ENCODE peak calls at places on chromosome 12, in nine cellular contexts. One of them, this sample, is unnamed.
A peak's percentile ranks its signal among the peaks of the same experiment; 100 is the strongest.

GRCh38 chr12:42030588-42030987 is 114.1 kb downstream of the GXYLT1 start:
- DNase-seq in tibial nerve: no peak
- DNase-seq in cardiac muscle cell: no peak
- DNase-seq in AG09309: no peak
- DNase-seq in HL-60: no peak
- DNase-seq in GM23338: peak; percentile 27
- DNase-seq in fibroblast of lung: no peak
- DNase-seq in brain microvascular endothelial cell: no peak
- DNase-seq in LNCaP clone FGC: no peak
- DNase-seq in this sample: no peak

GRCh38 chr12:62922539-62922938 is 12.4 kb downstream of the PPM1H start:
- DNase-seq in LNCaP clone FGC: no peak
- DNase-seq in fibroblast of lung: no peak
- DNase-seq in GM23338: no peak
- DNase-seq in tibial nerve: no peak
- DNase-seq in cardiac muscle cell: no peak
- DNase-seq in AG09309: no peak
- DNase-seq in brain microvascular endothelial cell: no peak
- DNase-seq in HL-60: no peak
- DNase-seq in this sample: no peak

GRCh38 chr12:115411121-115411520 is 727.1 kb upstream of the TBX3 start:
- DNase-seq in LNCaP clone FGC: no peak
- DNase-seq in HL-60: no peak
- DNase-seq in cardiac muscle cell: no peak
- DNase-seq in AG09309: no peak
- DNase-seq in fibroblast of lung: no peak
- DNase-seq in brain microvascular endothelial cell: no peak
- DNase-seq in GM23338: peak; percentile 64
- DNase-seq in tibial nerve: no peak
- DNase-seq in this sample: peak; percentile 9

GRCh38 chr12:91577586-91578539 is 395.2 kb upstream of the DCN start:
- DNase-seq in GM23338: peak; percentile 51
- DNase-seq in LNCaP clone FGC: no peak
- DNase-seq in AG09309: no peak
- DNase-seq in tibial nerve: no peak
- DNase-seq in brain microvascular endothelial cell: no peak
- DNase-seq in HL-60: no peak
- DNase-seq in cardiac muscle cell: peak; percentile 35
- DNase-seq in fibroblast of lung: peak; percentile 65
- DNase-seq in this sample: no peak

GRCh38 chr12:32399373-32400113 is at the start of gene FGD4:
- DNase-seq in AG09309: no peak
- DNase-seq in GM23338: peak; percentile 92
- DNase-seq in LNCaP clone FGC: peak; percentile 87
- DNase-seq in HL-60: peak; percentile 32
- DNase-seq in cardiac muscle cell: peak; percentile 91
- DNase-seq in brain microvascular endothelial cell: peak; percentile 55
- DNase-seq in tibial nerve: peak; percentile 69
- DNase-seq in fibroblast of lung: peak; percentile 75
- DNase-seq in this sample: peak; percentile 31

GRCh38 chr12:62448436-62448835 is 18.2 kb upstream of the MON2 start:
- DNase-seq in GM23338: no peak
- DNase-seq in fibroblast of lung: no peak
- DNase-seq in brain microvascular endothelial cell: no peak
- DNase-seq in HL-60: no peak
- DNase-seq in cardiac muscle cell: no peak
- DNase-seq in tibial nerve: no peak
- DNase-seq in AG09309: no peak
- DNase-seq in LNCaP clone FGC: no peak
- DNase-seq in this sample: no peak

GRCh38 chr12:87679262-87679661 is 349.9 kb downstream of the C12orf50 start:
- DNase-seq in cardiac muscle cell: no peak
- DNase-seq in LNCaP clone FGC: no peak
- DNase-seq in brain microvascular endothelial cell: no peak
- DNase-seq in tibial nerve: no peak
- DNase-seq in fibroblast of lung: peak; percentile 3
- DNase-seq in HL-60: no peak
- DNase-seq in GM23338: no peak
- DNase-seq in AG09309: no peak
- DNase-seq in this sample: no peak

GRCh38 chr12:52186135-52186840 is 5.5 kb downstream of the KRT80 start:
- DNase-seq in GM23338: no peak
- DNase-seq in fibroblast of lung: peak; percentile 73
- DNase-seq in brain microvascular endothelial cell: peak; percentile 68
- DNase-seq in AG09309: no peak
- DNase-seq in cardiac muscle cell: no peak
- DNase-seq in tibial nerve: no peak
- DNase-seq in LNCaP clone FGC: no peak
- DNase-seq in HL-60: no peak
- DNase-seq in this sample: peak; percentile 38

GRCh38 chr12:1287446-1287975 is 296.5 kb downstream of the ERC1 start:
- DNase-seq in fibroblast of lung: no peak
- DNase-seq in LNCaP clone FGC: no peak
- DNase-seq in HL-60: no peak
- DNase-seq in GM23338: peak; percentile 9
- DNase-seq in AG09309: no peak
- DNase-seq in brain microvascular endothelial cell: no peak
- DNase-seq in tibial nerve: no peak
- DNase-seq in cardiac muscle cell: no peak
- DNase-seq in this sample: no peak

GRCh38 chr12:65355461-65355860 is 77.0 kb downstream of the MSRB3 start:
- DNase-seq in GM23338: no peak
- DNase-seq in fibroblast of lung: peak; percentile 27
- DNase-seq in HL-60: no peak
- DNase-seq in tibial nerve: no peak
- DNase-seq in brain microvascular endothelial cell: no peak
- DNase-seq in cardiac muscle cell: no peak
- DNase-seq in LNCaP clone FGC: no peak
- DNase-seq in AG09309: no peak
- DNase-seq in this sample: no peak

GRCh38 chr12:76219806-76220205 is 128.4 kb downstream of the BBS10 start:
- DNase-seq in tibial nerve: no peak
- DNase-seq in AG09309: no peak
- DNase-seq in GM23338: no peak
- DNase-seq in fibroblast of lung: no peak
- DNase-seq in LNCaP clone FGC: no peak
- DNase-seq in HL-60: no peak
- DNase-seq in brain microvascular endothelial cell: no peak
- DNase-seq in cardiac muscle cell: no peak
- DNase-seq in this sample: no peak
- TF ChIP-seq CTCF in tibial nerve: no peak
- TF ChIP-seq CTCF in AG09309: no peak
- TF ChIP-seq CTCF in GM23338: no peak
- TF ChIP-seq CTCF in fibroblast of lung: no peak
- TF ChIP-seq CTCF in LNCaP clone FGC: no peak
- TF ChIP-seq CTCF in HL-60: no peak
- TF ChIP-seq CTCF in brain microvascular endothelial cell: no peak
- TF ChIP-seq CTCF in cardiac muscle cell: no peak
- TF ChIP-seq CTCF in this sample: no peak

GRCh38 chr12:49365542-49365941 is 1.7 kb upstream of the SPATS2 start:
- DNase-seq in brain microvascular endothelial cell: peak; percentile 82
- DNase-seq in AG09309: no peak
- DNase-seq in fibroblast of lung: peak; percentile 70
- DNase-seq in LNCaP clone FGC: no peak
- DNase-seq in tibial nerve: no peak
- DNase-seq in GM23338: no peak
- DNase-seq in cardiac muscle cell: no peak
- DNase-seq in HL-60: no peak
- DNase-seq in this sample: peak; percentile 62
- H3K4me3 ChIP-seq in brain microvascular endothelial cell: no peak overlapping the region
- H3K4me3 ChIP-seq in AG09309: peak overlapping the region; percentile 94
- H3K4me3 ChIP-seq in fibroblast of lung: no peak overlapping the region
- H3K4me3 ChIP-seq in LNCaP clone FGC: no peak overlapping the region
- H3K4me3 ChIP-seq in tibial nerve: no peak overlapping the region
- H3K4me3 ChIP-seq in GM23338: no peak overlapping the region
- H3K4me3 ChIP-seq in cardiac muscle cell: no peak overlapping the region
- H3K4me3 ChIP-seq in HL-60: no peak overlapping the region
- H3K4me3 ChIP-seq in this sample: no peak overlapping the region

DNA sequence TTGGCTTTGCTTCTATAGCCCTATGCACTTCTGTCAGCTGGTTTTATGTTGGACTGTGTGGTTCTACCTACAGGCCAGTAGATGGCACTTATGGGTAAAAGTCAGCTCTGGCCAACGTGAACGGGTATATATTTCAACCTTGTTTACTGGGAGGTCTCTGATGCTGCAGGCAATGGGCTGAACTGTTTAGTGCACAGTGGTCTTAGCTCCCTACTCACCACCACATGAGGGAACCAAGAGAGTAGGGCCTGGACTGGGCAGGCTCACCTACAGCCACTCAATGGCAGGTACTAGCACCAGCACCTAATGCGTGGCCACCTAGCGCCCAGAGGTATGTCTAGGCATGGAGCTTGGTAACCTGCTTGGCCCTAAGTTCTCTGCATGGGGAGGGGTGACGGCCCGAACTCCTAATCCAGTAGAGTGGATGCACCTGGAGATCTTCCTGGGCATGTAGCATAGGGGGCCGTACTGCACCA is 481.8 kb downstream of the TMEM117 start:
- DNase-seq in HL-60: peak; percentile 8
- DNase-seq in GM23338: peak; percentile 76
- DNase-seq in AG09309: no peak
- DNase-seq in fibroblast of lung: peak; percentile 41
- DNase-seq in tibial nerve: no peak
- DNase-seq in brain microvascular endothelial cell: peak; percentile 3
- DNase-seq in cardiac muscle cell: peak; percentile 49
- DNase-seq in LNCaP clone FGC: peak; percentile 8
- DNase-seq in this sample: peak; percentile 9
- TF ChIP-seq CTCF in HL-60: no peak
- TF ChIP-seq CTCF in GM23338: peak; percentile 69
- TF ChIP-seq CTCF in AG09309: peak; percentile 61
- TF ChIP-seq CTCF in fibroblast of lung: peak; percentile 58
- TF ChIP-seq CTCF in tibial nerve: no peak
- TF ChIP-seq CTCF in brain microvascular endothelial cell: peak; percentile 68
- TF ChIP-seq CTCF in cardiac muscle cell: peak; percentile 49
- TF ChIP-seq CTCF in LNCaP clone FGC: peak; percentile 78
- TF ChIP-seq CTCF in this sample: peak; percentile 69

GRCh38 chr12:28540324-28540714 is 350.1 kb downstream of the CCDC91 start:
- DNase-seq in fibroblast of lung: no peak
- DNase-seq in tibial nerve: no peak
- DNase-seq in brain microvascular endothelial cell: no peak
- DNase-seq in cardiac muscle cell: no peak
- DNase-seq in AG09309: no peak
- DNase-seq in LNCaP clone FGC: no peak
- DNase-seq in GM23338: no peak
- DNase-seq in HL-60: no peak
- DNase-seq in this sample: no peak

GRCh38 chr12:28539691-28540323 is 349.6 kb downstream of the CCDC91 start:
- DNase-seq in LNCaP clone FGC: no peak
- DNase-seq in HL-60: no peak
- DNase-seq in brain microvascular endothelial cell: no peak
- DNase-seq in tibial nerve: no peak
- DNase-seq in cardiac muscle cell: no peak
- DNase-seq in fibroblast of lung: no peak
- DNase-seq in AG09309: no peak
- DNase-seq in GM23338: no peak
- DNase-seq in this sample: no peak

GRCh38 chr12:28537474-28537873 is 347.2 kb downstream of the CCDC91 start:
- DNase-seq in fibroblast of lung: no peak
- DNase-seq in HL-60: no peak
- DNase-seq in GM23338: no peak
- DNase-seq in LNCaP clone FGC: no peak
- DNase-seq in AG09309: no peak
- DNase-seq in tibial nerve: no peak
- DNase-seq in brain microvascular endothelial cell: no peak
- DNase-seq in cardiac muscle cell: no peak
- DNase-seq in this sample: no peak

DNA sequence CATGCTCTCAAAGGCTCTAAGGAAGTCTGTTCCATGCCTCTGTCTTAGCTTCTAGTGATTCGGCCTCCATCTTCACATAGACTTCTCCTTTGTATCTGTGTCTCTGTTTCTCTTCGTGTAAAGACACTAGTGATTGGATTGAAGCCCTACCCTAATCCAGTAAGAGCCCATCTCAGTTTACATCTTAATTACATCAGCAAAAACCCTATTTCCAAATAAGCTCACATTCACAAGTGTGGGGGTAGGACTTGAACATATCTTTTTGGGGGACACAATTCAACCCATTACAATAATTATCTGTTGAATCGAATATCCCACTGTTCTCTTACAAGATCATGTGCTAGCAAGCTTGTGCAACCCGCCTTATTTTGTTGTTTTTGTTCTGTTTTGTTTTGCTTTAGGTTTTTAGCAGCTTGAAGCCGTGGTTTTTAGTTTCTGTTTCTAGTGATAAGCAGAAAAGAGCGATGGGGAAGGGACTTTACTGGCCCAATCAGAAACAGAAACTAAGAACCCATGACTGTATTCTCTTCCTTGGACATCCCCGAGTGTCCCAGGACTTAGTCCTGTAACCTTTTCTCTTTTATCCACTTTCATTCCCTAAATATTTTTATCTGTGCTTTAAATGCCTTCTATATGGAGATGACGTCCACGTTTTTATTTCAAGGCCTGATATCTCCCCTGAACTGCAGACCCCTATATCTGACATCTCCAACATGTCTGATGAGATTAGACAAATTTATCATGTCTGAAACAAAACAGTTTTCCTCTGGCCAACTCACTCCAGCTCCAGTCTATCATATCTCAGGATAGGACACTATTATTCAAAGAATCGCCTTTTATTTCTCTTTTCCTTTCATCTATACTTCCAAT is 353.0 kb downstream of the CCDC91 start:
- DNase-seq in HL-60: no peak
- DNase-seq in fibroblast of lung: peak; percentile 17
- DNase-seq in AG09309: no peak
- DNase-seq in tibial nerve: no peak
- DNase-seq in cardiac muscle cell: no peak
- DNase-seq in brain microvascular endothelial cell: no peak
- DNase-seq in GM23338: no peak
- DNase-seq in LNCaP clone FGC: no peak
- DNase-seq in this sample: no peak
- H3K4me3 ChIP-seq in HL-60: no peak overlapping the region
- H3K4me3 ChIP-seq in fibroblast of lung: no peak overlapping the region
- H3K4me3 ChIP-seq in AG09309: no peak overlapping the region
- H3K4me3 ChIP-seq in tibial nerve: no peak overlapping the region
- H3K4me3 ChIP-seq in cardiac muscle cell: no peak overlapping the region
- H3K4me3 ChIP-seq in brain microvascular endothelial cell: no peak overlapping the region
- H3K4me3 ChIP-seq in GM23338: no peak overlapping the region
- H3K4me3 ChIP-seq in LNCaP clone FGC: no peak overlapping the region
- H3K4me3 ChIP-seq in this sample: no peak overlapping the region

This sample was measured in astrocyte of the cerebellum.